ENCODE peak calls at places on chromosome 14, in four cellular contexts. One of them, this sample, is unnamed.

GRCh38 chr14:73591690-73592448 is at the start of gene ACOT4:
- DNase-seq in dorsolateral prefrontal cortex: peak; percentile 50
- DNase-seq in RWPE1: no peak
- DNase-seq in lower leg skin: no peak
- DNase-seq in this sample: no peak

GRCh38 chr14:52023518-52023917 is 34.2 kb downstream of the RTRAF start:
- DNase-seq in dorsolateral prefrontal cortex: no peak
- DNase-seq in RWPE1: no peak
- DNase-seq in lower leg skin: no peak
- DNase-seq in this sample: no peak

GRCh38 chr14:100633406-100633805 is 46.2 kb upstream of the BEGAIN start:
- DNase-seq in RWPE1: no peak
- DNase-seq in dorsolateral prefrontal cortex: no peak
- DNase-seq in lower leg skin: no peak
- DNase-seq in this sample: no peak

GRCh38 chr14:75025876-75026275 is 23.2 kb downstream of the EIF2B2 start:
- DNase-seq in RWPE1: no peak
- DNase-seq in dorsolateral prefrontal cortex: no peak
- DNase-seq in lower leg skin: no peak
- DNase-seq in this sample: no peak

GRCh38 chr14:102213984-102214658 is 74.4 kb downstream of the WDR20 start:
- DNase-seq in dorsolateral prefrontal cortex: no peak
- DNase-seq in lower leg skin: no peak
- DNase-seq in RWPE1: no peak
- DNase-seq in this sample: peak; percentile 36

GRCh38 chr14:51507556-51508511 is 143.9 kb upstream of the FRMD6 start:
- DNase-seq in RWPE1: no peak
- DNase-seq in dorsolateral prefrontal cortex: peak; percentile 61
- DNase-seq in lower leg skin: peak; percentile 43
- DNase-seq in this sample: no peak

GRCh38 chr14:101961746-101962502 is 2.4 kb upstream of the DYNC1H1 start:
- DNase-seq in lower leg skin: no peak
- DNase-seq in RWPE1: no peak
- DNase-seq in dorsolateral prefrontal cortex: peak; percentile 38
- DNase-seq in this sample: no peak

GRCh38 chr14:49512147-49512551 is 74.0 kb downstream of the RPS29 start:
- DNase-seq in dorsolateral prefrontal cortex: no peak
- DNase-seq in lower leg skin: no peak
- DNase-seq in RWPE1: peak; percentile 86
- DNase-seq in this sample: no peak

GRCh38 chr14:25048170-25049126 is 1.5 kb downstream of the STXBP6 start:
- DNase-seq in lower leg skin: peak; percentile 69
- DNase-seq in RWPE1: no peak
- DNase-seq in dorsolateral prefrontal cortex: peak; percentile 60
- DNase-seq in this sample: no peak

GRCh38 chr14:33165144-33165925 is 226.7 kb downstream of the NPAS3 start:
- DNase-seq in RWPE1: no peak
- DNase-seq in lower leg skin: no peak
- DNase-seq in dorsolateral prefrontal cortex: no peak
- DNase-seq in this sample: no peak

GRCh38 chr14:102362084-102362483 is 606 bp downstream of the CINP start:
- DNase-seq in dorsolateral prefrontal cortex: no peak
- DNase-seq in RWPE1: peak; percentile 52
- DNase-seq in lower leg skin: no peak
- DNase-seq in this sample: peak; percentile 83

DNA sequence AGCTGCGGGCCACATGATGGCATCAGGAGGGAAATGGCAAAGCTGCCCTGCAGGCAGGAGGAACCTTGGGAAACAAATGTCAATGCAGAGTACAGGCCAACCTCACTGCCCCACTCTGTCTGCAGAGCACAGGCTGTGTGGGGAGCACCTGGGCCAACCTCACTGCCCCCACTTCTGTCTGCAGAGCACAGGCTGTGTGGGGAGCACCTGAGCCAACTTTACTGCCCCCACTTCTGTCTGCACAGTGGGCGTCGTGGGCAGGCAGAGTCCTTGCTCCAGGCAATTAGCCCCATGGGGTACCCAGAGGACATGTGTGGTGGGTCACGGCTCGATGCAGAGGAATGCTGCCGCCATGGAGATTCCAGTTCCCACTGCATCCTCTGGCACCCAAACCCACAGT is 26.2 kb downstream of the BRF1 start:
- DNase-seq in dorsolateral prefrontal cortex: no peak
- DNase-seq in lower leg skin: no peak
- DNase-seq in RWPE1: no peak
- DNase-seq in this sample: no peak
- TF ChIP-seq CTCF in dorsolateral prefrontal cortex: no peak
- TF ChIP-seq CTCF in lower leg skin: no peak
- TF ChIP-seq CTCF in RWPE1: no peak
- TF ChIP-seq CTCF in this sample: no peak

DNA sequence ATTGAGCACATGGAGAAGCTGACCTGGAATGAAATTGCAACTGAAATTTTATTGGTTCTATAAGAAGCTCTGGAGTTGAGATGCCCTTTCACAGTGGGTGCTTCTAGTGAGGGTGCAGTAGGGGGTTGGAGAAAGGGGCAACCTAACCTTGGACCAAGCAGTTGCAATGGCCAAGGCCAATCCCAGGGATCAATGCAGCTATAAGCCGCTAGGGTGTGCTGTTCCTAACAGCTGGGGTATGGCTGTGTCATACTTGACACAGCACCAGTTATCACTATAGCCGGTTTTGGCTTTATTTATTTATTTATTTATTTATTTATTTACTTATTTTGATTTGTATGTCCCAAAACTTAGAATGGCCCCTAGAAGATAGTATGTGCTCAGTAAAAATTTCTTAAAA is 505.9 kb downstream of the FLRT2 start:
- DNase-seq in lower leg skin: no peak
- DNase-seq in dorsolateral prefrontal cortex: no peak
- DNase-seq in RWPE1: no peak
- DNase-seq in this sample: no peak
- TF ChIP-seq CTCF in lower leg skin: no peak
- TF ChIP-seq CTCF in dorsolateral prefrontal cortex: no peak
- TF ChIP-seq CTCF in RWPE1: no peak
- TF ChIP-seq CTCF in this sample: peak; percentile 37

DNA sequence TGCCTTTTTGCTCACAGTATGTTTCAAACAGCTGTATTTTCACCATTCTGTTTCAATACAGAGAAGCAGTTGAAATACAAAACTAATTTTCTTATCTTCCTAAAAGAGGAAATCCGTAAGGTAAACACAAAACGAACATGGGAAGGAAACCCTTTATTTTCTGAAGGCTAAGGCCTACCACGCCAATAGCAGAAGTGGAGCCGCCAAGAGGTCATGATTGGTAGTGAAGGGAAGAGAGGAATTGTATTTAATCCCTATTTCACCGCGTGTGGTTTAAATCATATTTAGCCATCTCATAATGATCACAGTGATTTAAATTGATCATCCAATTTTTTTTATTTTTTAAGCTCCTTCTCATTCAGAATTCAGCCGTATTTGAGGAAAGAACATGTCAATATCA is 398.2 kb downstream of the PRKD1 start:
- DNase-seq in RWPE1: no peak
- DNase-seq in lower leg skin: no peak
- DNase-seq in dorsolateral prefrontal cortex: no peak
- DNase-seq in this sample: no peak
- TF ChIP-seq CTCF in RWPE1: no peak
- TF ChIP-seq CTCF in lower leg skin: no peak
- TF ChIP-seq CTCF in dorsolateral prefrontal cortex: no peak
- TF ChIP-seq CTCF in this sample: peak; percentile 27

GRCh38 chr14:69471436-69471835 is 13.1 kb upstream of the PLEKHD1 start:
- DNase-seq in RWPE1: no peak
- DNase-seq in lower leg skin: no peak
- DNase-seq in dorsolateral prefrontal cortex: no peak
- DNase-seq in this sample: no peak

GRCh38 chr14:69471916-69472315 is 12.6 kb upstream of the PLEKHD1 start:
- DNase-seq in lower leg skin: no peak
- DNase-seq in RWPE1: no peak
- DNase-seq in dorsolateral prefrontal cortex: no peak
- DNase-seq in this sample: no peak

GRCh38 chr14:69473271-69473670 is 11.3 kb upstream of the PLEKHD1 start:
- DNase-seq in lower leg skin: no peak
- DNase-seq in dorsolateral prefrontal cortex: no peak
- DNase-seq in RWPE1: no peak
- DNase-seq in this sample: no peak

GRCh38 chr14:69479696-69480095 is 4.8 kb upstream of the PLEKHD1 start:
- DNase-seq in RWPE1: no peak
- DNase-seq in dorsolateral prefrontal cortex: no peak
- DNase-seq in lower leg skin: no peak
- DNase-seq in this sample: no peak

GRCh38 chr14:69475194-69475818 is 9.2 kb upstream of the PLEKHD1 start:
- DNase-seq in lower leg skin: no peak
- DNase-seq in dorsolateral prefrontal cortex: no peak
- DNase-seq in RWPE1: peak; percentile 25
- DNase-seq in this sample: no peak
- TF ChIP-seq CTCF in lower leg skin: no peak
- TF ChIP-seq CTCF in dorsolateral prefrontal cortex: peak; percentile 37
- TF ChIP-seq CTCF in RWPE1: peak; percentile 23
- TF ChIP-seq CTCF in this sample: peak; percentile 38

GRCh38 chr14:41609704-41610183 is 3.1 kb downstream of the LRFN5 start:
- DNase-seq in RWPE1: no peak
- DNase-seq in lower leg skin: peak; percentile 47
- DNase-seq in dorsolateral prefrontal cortex: peak; percentile 77
- DNase-seq in this sample: no peak
- TF ChIP-seq CTCF in RWPE1: no peak
- TF ChIP-seq CTCF in lower leg skin: no peak
- TF ChIP-seq CTCF in dorsolateral prefrontal cortex: peak; percentile 60
- TF ChIP-seq CTCF in this sample: no peak

GRCh38 chr14:60722163-60722835 is 1.9 kb downstream of the SIX4 start:
- DNase-seq in lower leg skin: no peak
- DNase-seq in RWPE1: peak; percentile 61
- DNase-seq in dorsolateral prefrontal cortex: no peak
- DNase-seq in this sample: no peak

GRCh38 chr14:60720391-60720790 is 3.8 kb downstream of the SIX4 start:
- DNase-seq in dorsolateral prefrontal cortex: no peak
- DNase-seq in lower leg skin: no peak
- DNase-seq in RWPE1: no peak
- DNase-seq in this sample: no peak

GRCh38 chr14:60722836-60723217 is 1.3 kb downstream of the SIX4 start:
- DNase-seq in lower leg skin: no peak
- DNase-seq in dorsolateral prefrontal cortex: no peak
- DNase-seq in RWPE1: peak; percentile 11
- DNase-seq in this sample: no peak

GRCh38 chr14:60720962-60721330 is 3.2 kb downstream of the SIX4 start:
- DNase-seq in dorsolateral prefrontal cortex: no peak
- DNase-seq in RWPE1: no peak
- DNase-seq in lower leg skin: no peak
- DNase-seq in this sample: no peak

GRCh38 chr14:60721331-60722162 is 2.6 kb downstream of the SIX4 start:
- DNase-seq in dorsolateral prefrontal cortex: peak; percentile 52
- DNase-seq in RWPE1: peak; percentile 59
- DNase-seq in lower leg skin: no peak
- DNase-seq in this sample: no peak
- TF ChIP-seq CTCF in dorsolateral prefrontal cortex: peak; percentile 25
- TF ChIP-seq CTCF in RWPE1: peak; percentile 64
- TF ChIP-seq CTCF in lower leg skin: no peak
- TF ChIP-seq CTCF in this sample: no peak

GRCh38 chr14:76461886-76462285 is 85.9 kb downstream of the ESRRB start:
- DNase-seq in dorsolateral prefrontal cortex: no peak
- DNase-seq in lower leg skin: no peak
- DNase-seq in RWPE1: no peak
- DNase-seq in this sample: no peak
- TF ChIP-seq CTCF in dorsolateral prefrontal cortex: no peak
- TF ChIP-seq CTCF in lower leg skin: no peak
- TF ChIP-seq CTCF in RWPE1: no peak
- TF ChIP-seq CTCF in this sample: no peak

This sample was measured in CD14-positive monocyte.